ENCODE peak calls at places on chromosomes 6 and 20, in seven cellular contexts. X is Peyer's patch, Z is GM13977, C is PC-3, R is GM06990, B is epithelial cell of esophagus, A is upper lobe of right lung. E is an unnamed sample.

GRCh38 chr6:3970097-3970496 is 108.8 kb downstream of the FAM217A start:
- DNase-seq in A (no peak), R (no peak), Z (no peak), C (no peak), X (no peak), B (no peak), E (no peak)

GRCh38 chr6:29953001-29953436 is 10.7 kb downstream of the HLA-A start:
- DNase-seq in X (no peak), A (no peak), B (peak; percentile 83), Z (no peak), C (peak; percentile 60), R (no peak), E (no peak)

GRCh38 chr6:120198033-120198432 is 848.5 kb upstream of the MAN1A1 start:
- DNase-seq in C (peak; percentile 32), X (no peak), R (no peak), Z (no peak), A (no peak), B (peak; percentile 58), E (no peak)

GRCh38 chr20:56690531-56691175 is 61.5 kb downstream of the TFAP2C start:
- DNase-seq in X (no peak), C (peak; percentile 53), R (no peak), Z (no peak), B (peak; percentile 38), A (no peak), E (no peak)

GRCh38 chr6:150072201-150072600 is 3.3 kb upstream of the ULBP3 start:
- DNase-seq in C (peak; percentile 88), A (peak; percentile 94), R (no peak), X (peak; percentile 94), B (peak; percentile 85), Z (no peak), E (no peak)

GRCh38 chr6:151325075-151326050 is 66.0 kb downstream of the ZBTB2 start:
- DNase-seq in R (no peak), C (peak; percentile 68), B (peak; percentile 40), Z (no peak), A (peak; percentile 77), X (peak; percentile 71), E (no peak)

GRCh38 chr6:38708483-38708882 is 5.5 kb upstream of the GLO1 start:
- DNase-seq in A (no peak), Z (no peak), X (no peak), R (no peak), B (peak; percentile 11), C (no peak), E (no peak)

GRCh38 chr6:43149260-43149659 is 21.8 kb upstream of the SRF start:
- DNase-seq in B (no peak), Z (no peak), A (no peak), X (no peak), R (no peak), C (peak; percentile 17), E (no peak)

GRCh38 chr6:104771258-104771832 is 88.4 kb downstream of the HACE1 start:
- DNase-seq in R (peak; percentile 6), Z (peak; percentile 25), X (no peak), C (peak; percentile 45), B (peak; percentile 26), A (no peak), E (no peak)

GRCh38 chr6:150001295-150001990 is 23.9 kb downstream of the RAET1L start:
- DNase-seq in R (peak; percentile 48), X (no peak), B (no peak), C (no peak), Z (peak; percentile 72), A (no peak), E (no peak)

GRCh38 chr6:165571068-165571682 is 91.9 kb downstream of the PDE10A start:
- DNase-seq in B (peak; percentile 37), C (no peak), Z (no peak), X (no peak), A (no peak), R (no peak), E (no peak)

GRCh38 chr20:35831983-35832382 is 60.2 kb downstream of the PHF20 start:
- DNase-seq in Z (no peak), B (no peak), R (no peak), A (no peak), X (no peak), C (no peak), E (no peak)

GRCh38 chr6:140130074-140130473 is 755.6 kb upstream of the CITED2 start:
- DNase-seq in X (no peak), C (no peak), R (no peak), A (no peak), B (no peak), Z (no peak), E (no peak)

GRCh38 chr6:48744948-48745347 is 634.0 kb upstream of the PTCHD4 start:
- DNase-seq in Z (no peak), X (no peak), A (no peak), R (no peak), C (peak; percentile 82), B (peak; percentile 84), E (no peak)

GRCh38 chr6:33613794-33614166 is 7.3 kb upstream of the ITPR3 start:
- DNase-seq in B (peak; percentile 79), R (no peak), X (no peak), Z (no peak), C (peak; percentile 21), A (no peak), E (no peak)

GRCh38 chr6:29943053-29943966 is 978 bp downstream of the HLA-A start:
- DNase-seq in X (peak; percentile 64), C (no peak), A (no peak), Z (no peak), R (peak; percentile 44), B (no peak), E (no peak)

GRCh38 chr6:100171533-100172321 is 177.7 kb upstream of the MCHR2 start:
- DNase-seq in R (peak; percentile 56), A (no peak), X (no peak), Z (peak; percentile 14), C (no peak), B (peak; percentile 63), E (no peak)

GRCh38 chr6:14110001-14110818 is 7.4 kb upstream of the CD83 start:
- DNase-seq in Z (no peak), A (no peak), X (no peak), B (no peak), C (no peak), R (peak; percentile 62), E (no peak)

GRCh38 chr6:137975058-137975940 is 108.2 kb downstream of the TNFAIP3 start:
- DNase-seq in Z (peak; percentile 31), A (no peak), R (no peak), B (peak; percentile 40), X (no peak), C (peak; percentile 54), E (no peak)

GRCh38 chr6:32982084-32982701 is 13.8 kb downstream of the BRD2 start:
- DNase-seq in Z (no peak), X (no peak), B (no peak), R (no peak), C (peak; percentile 19), A (no peak), E (no peak)

GRCh38 chr20:23587631-23588030 is 18.1 kb downstream of the CST9 start:
- DNase-seq in Z (no peak), X (no peak), R (no peak), C (no peak), B (no peak), A (no peak), E (no peak)

GRCh38 chr6:158322724-158323560 is 10.7 kb downstream of the TULP4 start:
- DNase-seq in A (no peak), C (peak; percentile 82), X (no peak), Z (peak; percentile 49), R (peak; percentile 69), B (peak; percentile 91), E (no peak)

GRCh38 chr6:72037006-72037405 is 150.7 kb downstream of the RIMS1 start:
- DNase-seq in R (no peak), C (no peak), A (no peak), B (no peak), X (no peak), Z (no peak), E (no peak)

GRCh38 chr6:72040106-72040505 is 153.8 kb downstream of the RIMS1 start:
- DNase-seq in X (no peak), A (no peak), C (no peak), R (no peak), Z (no peak), B (no peak), E (no peak)

GRCh38 chr6:72048080-72048479 is 161.7 kb downstream of the RIMS1 start:
- DNase-seq in X (no peak), A (no peak), R (no peak), B (no peak), C (no peak), Z (no peak), E (no peak)

DNA sequence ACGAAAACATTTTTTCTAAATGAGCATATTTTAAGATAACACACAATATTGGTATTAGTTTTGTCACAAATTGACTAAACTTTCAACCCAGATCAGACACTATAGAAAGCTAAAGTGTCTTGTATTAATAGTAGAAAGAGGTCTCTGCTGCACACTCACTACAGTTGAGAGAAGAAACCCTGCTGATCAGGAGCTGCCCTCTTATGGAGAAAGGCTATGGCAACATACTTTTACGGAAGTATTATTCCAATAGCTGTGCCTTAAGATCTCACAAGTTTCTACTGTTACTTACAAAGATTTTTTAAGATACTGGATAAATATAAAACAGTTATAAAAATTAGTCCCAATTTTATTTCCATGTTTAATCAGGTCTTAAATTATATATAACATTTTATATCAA is 155.7 kb downstream of the RIMS1 start:
- DNase-seq in A (no peak), R (no peak), Z (no peak), X (no peak), B (peak; percentile 29), C (peak; percentile 2), E (no peak)
- TF ChIP-seq CTCF in A (peak; percentile 17), R (peak; percentile 3), Z (peak; percentile 17), X (no peak), B (peak; percentile 39), C (no peak), E (peak; percentile 54)

GRCh38 chr6:11947063-11947462 is 65.0 kb upstream of the HIVEP1 start:
- DNase-seq in R (no peak), A (no peak), X (no peak), B (no peak), C (no peak), Z (no peak), E (no peak)
- TF ChIP-seq CTCF in R (peak; percentile 18), A (peak; percentile 12), X (no peak), B (no peak), C (no peak), Z (no peak), E (peak; percentile 27)

GRCh38 chr6:110731898-110732297 is 83.4 kb downstream of the CDK19 start:
- DNase-seq in B (no peak), A (no peak), R (no peak), C (no peak), X (no peak), Z (no peak), E (no peak)
- TF ChIP-seq CTCF in B (no peak), A (no peak), R (no peak), C (no peak), X (no peak), Z (peak; percentile 4), E (no peak)

GRCh38 chr20:44095831-44096230 is 91.2 kb downstream of the JPH2 start:
- DNase-seq in B (no peak), A (no peak), Z (no peak), C (no peak), X (no peak), R (no peak), E (no peak)

GRCh38 chr20:44091026-44091425 is 96.0 kb downstream of the JPH2 start:
- DNase-seq in X (no peak), Z (no peak), R (no peak), C (no peak), B (no peak), A (no peak), E (no peak)

GRCh38 chr20:44089987-44090674 is 96.9 kb downstream of the JPH2 start:
- DNase-seq in X (no peak), B (peak; percentile 94), R (no peak), A (no peak), C (peak; percentile 44), Z (peak; percentile 59), E (no peak)

GRCh38 chr20:44092551-44093248 is 94.3 kb downstream of the JPH2 start:
- DNase-seq in Z (no peak), B (peak; percentile 57), C (peak; percentile 82), A (no peak), X (no peak), R (no peak), E (no peak)

GRCh38 chr20:44093249-44093582 is 93.8 kb downstream of the JPH2 start:
- DNase-seq in B (no peak), Z (no peak), A (no peak), C (no peak), R (no peak), X (no peak), E (no peak)
- TF ChIP-seq CTCF in B (no peak), Z (no peak), A (no peak), C (peak; percentile 22), R (no peak), X (no peak), E (peak; percentile 24)

E was measured in chondrocyte.